ENCODE peak calls at places on chromosomes 2 and 18, in seven cellular contexts. I is T-cell; P is activated CD4-positive, alpha-beta T cell treated with anti-CD3 and anti-CD28 coated beads, Interleukin-2, amount 50 U/mL, for 48 hours; L is stimulated activated CD8-positive, alpha-beta memory T cell treated with anti-CD3 and anti-CD28 coated beads, Interleukin-4, amount 100 ng/mL, for 1 hour; V is amniotic stem cell; G is NCI-H460; D is GM12865. E is an unnamed sample.

GRCh38 chr2:101734511-101735165 is 37.1 kb downstream of the MAP4K4 start:
- DNase-seq in I (no peak), P (no peak), L (no peak), V (no peak), G (no peak), D (no peak), E (peak)

GRCh38 chr2:2252179-2252578 is 78.9 kb downstream of the MYT1L start:
- DNase-seq in I (no peak), P (no peak), L (no peak), V (no peak), G (no peak), D (no peak), E (no peak)

GRCh38 chr2:9739508-9739907 is 103.8 kb upstream of the TAF1B start:
- DNase-seq in I (peak), P (peak), L (no peak), V (no peak), G (no peak), D (peak), E (no peak)

GRCh38 chr2:46970334-46971288 is 55.0 kb upstream of the MCFD2 start:
- DNase-seq in I (no peak), P (no peak), L (no peak), V (no peak), G (no peak), D (no peak), E (no peak)

GRCh38 chr2:235171511-235172130 is 219.8 kb downstream of the SH3BP4 start:
- DNase-seq in I (no peak), P (no peak), L (no peak), V (peak), G (peak), D (no peak), E (no peak)

GRCh38 chr2:120607996-120608395 is 127.7 kb upstream of the GLI2 start:
- DNase-seq in I (no peak), P (no peak), L (no peak), V (no peak), G (no peak), D (no peak), E (no peak)

GRCh38 chr2:60410458-60411146 is 142.9 kb downstream of the BCL11A start:
- DNase-seq in I (no peak), P (no peak), L (no peak), V (no peak), G (no peak), D (no peak), E (no peak)

GRCh38 chr18:49023938-49024341 is 73.2 kb upstream of the SMAD7 start:
- DNase-seq in I (no peak), P (no peak), L (no peak), V (no peak), G (no peak), D (no peak), E (no peak)

GRCh38 chr2:204738721-204739120 is 193.4 kb downstream of the PARD3B start:
- DNase-seq in I (no peak), P (no peak), L (no peak), V (peak), G (no peak), D (no peak), E (no peak)

GRCh38 chr2:165406053-165406628 is 63.4 kb upstream of the CSRNP3 start:
- DNase-seq in I (no peak), P (no peak), L (no peak), V (no peak), G (no peak), D (no peak), E (peak)

GRCh38 chr2:159600752-159601151 is 15.6 kb downstream of the BAZ2B start:
- DNase-seq in I (no peak), P (no peak), L (no peak), V (no peak), G (no peak), D (no peak), E (no peak)

GRCh38 chr2:9565436-9566153 is 10.0 kb upstream of the ADAM17 start:
- DNase-seq in I (no peak), P (no peak), L (no peak), V (peak), G (peak), D (peak), E (no peak)

GRCh38 chr2:155368934-155369333 is 670.4 kb downstream of the KCNJ3 start:
- DNase-seq in I (no peak), P (no peak), L (no peak), V (no peak), G (peak), D (no peak), E (no peak)

GRCh38 chr2:48965204-48965603 is 189.1 kb downstream of the FSHR start:
- DNase-seq in I (no peak), P (no peak), L (no peak), V (no peak), G (no peak), D (no peak), E (no peak)